ENCODE peak calls at places on chromosome 5, in five cellular contexts. F is transverse colon, V is IMR-90, E is tibial nerve, W is endothelial cell of umbilical vein. X is an unnamed sample.
A peak's percentile ranks its signal among the peaks of the same experiment; 100 is the strongest.

GRCh38 chr5:107321906-107322305 is 348.8 kb downstream of the EFNA5 start:
- DNase-seq in F (no peak), V (no peak), E (no peak), W (peak; percentile 85), X (no peak)

GRCh38 chr5:34719029-34719428 is 62.9 kb downstream of the RAI14 start:
- DNase-seq in F (no peak), V (no peak), E (no peak), W (no peak), X (no peak)

GRCh38 chr5:77957-78804 is 13.8 kb upstream of the PLEKHG4B start:
- DNase-seq in F (no peak), V (peak; percentile 24), E (no peak), W (no peak), X (peak; percentile 77)

GRCh38 chr5:18772475-18772874 is 1138.2 kb downstream of the TAF11L14 start:
- DNase-seq in F (no peak), V (no peak), E (no peak), W (no peak), X (no peak)

GRCh38 chr5:40276426-40277102 is 403.2 kb upstream of the PTGER4 start:
- DNase-seq in F (no peak), V (no peak), E (no peak), W (no peak), X (no peak)

GRCh38 chr5:61887271-61887670 is 418.7 kb upstream of the KIF2A start:
- DNase-seq in F (no peak), V (no peak), E (no peak), W (no peak), X (no peak)

GRCh38 chr5:172453986-172454354 is 355 bp downstream of the SH3PXD2B start:
- DNase-seq in F (peak; percentile 42), V (no peak), E (no peak), W (peak; percentile 41), X (no peak)

GRCh38 chr5:38008198-38008597 is 168.4 kb upstream of the GDNF start:
- DNase-seq in F (no peak), V (no peak), E (no peak), W (no peak), X (no peak)

GRCh38 chr5:80076131-80077101 is 41.3 kb downstream of the THBS4 start:
- DNase-seq in F (no peak), V (peak; percentile 19), E (no peak), W (no peak), X (no peak)

GRCh38 chr5:219492-219891 is 1.4 kb downstream of the SDHA start:
- DNase-seq in F (no peak), V (peak; percentile 50), E (peak; percentile 10), W (peak; percentile 79), X (no peak)

GRCh38 chr5:110623875-110624274 is 102.6 kb downstream of the TMEM232 start:
- DNase-seq in F (no peak), V (peak; percentile 50), E (no peak), W (no peak), X (no peak)

GRCh38 chr5:154801083-154801482 is 45.9 kb downstream of the LARP1 start:
- DNase-seq in F (no peak), V (peak; percentile 90), E (no peak), W (no peak), X (no peak)

GRCh38 chr5:2488593-2488992 is 262.9 kb downstream of the IRX2 start:
- DNase-seq in F (no peak), V (no peak), E (no peak), W (no peak), X (no peak)

GRCh38 chr5:81140942-81141341 is 92.2 kb upstream of the CKMT2 start:
- DNase-seq in F (no peak), V (peak; percentile 80), E (peak; percentile 83), W (peak; percentile 41), X (no peak)

DNA sequence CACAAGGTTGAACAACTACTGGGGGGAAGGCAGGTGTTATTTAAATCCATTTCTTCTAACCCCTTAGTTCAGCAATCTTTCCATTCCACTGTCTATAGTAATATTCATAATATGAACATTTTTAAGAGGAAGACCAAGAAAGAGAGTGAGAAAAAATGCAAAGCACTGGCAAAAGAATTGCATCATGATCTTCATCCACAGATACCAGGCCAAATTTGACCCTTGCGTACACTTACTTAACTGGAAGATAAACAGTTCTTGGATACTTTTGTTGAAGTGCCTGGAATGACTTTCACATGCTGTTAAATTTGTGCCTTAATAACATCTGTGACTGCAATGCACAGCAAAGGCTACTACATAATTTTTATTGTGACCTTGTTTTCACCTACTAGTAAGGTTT is 1.8 kb downstream of the PFDN1 start:
- DNase-seq in F (no peak), V (no peak), E (no peak), W (no peak), X (no peak)
- H3K4me3 ChIP-seq in F (no peak overlapping the region), V (no peak overlapping the region), E (no peak overlapping the region), W (no peak overlapping the region), X (no peak overlapping the region)

DNA sequence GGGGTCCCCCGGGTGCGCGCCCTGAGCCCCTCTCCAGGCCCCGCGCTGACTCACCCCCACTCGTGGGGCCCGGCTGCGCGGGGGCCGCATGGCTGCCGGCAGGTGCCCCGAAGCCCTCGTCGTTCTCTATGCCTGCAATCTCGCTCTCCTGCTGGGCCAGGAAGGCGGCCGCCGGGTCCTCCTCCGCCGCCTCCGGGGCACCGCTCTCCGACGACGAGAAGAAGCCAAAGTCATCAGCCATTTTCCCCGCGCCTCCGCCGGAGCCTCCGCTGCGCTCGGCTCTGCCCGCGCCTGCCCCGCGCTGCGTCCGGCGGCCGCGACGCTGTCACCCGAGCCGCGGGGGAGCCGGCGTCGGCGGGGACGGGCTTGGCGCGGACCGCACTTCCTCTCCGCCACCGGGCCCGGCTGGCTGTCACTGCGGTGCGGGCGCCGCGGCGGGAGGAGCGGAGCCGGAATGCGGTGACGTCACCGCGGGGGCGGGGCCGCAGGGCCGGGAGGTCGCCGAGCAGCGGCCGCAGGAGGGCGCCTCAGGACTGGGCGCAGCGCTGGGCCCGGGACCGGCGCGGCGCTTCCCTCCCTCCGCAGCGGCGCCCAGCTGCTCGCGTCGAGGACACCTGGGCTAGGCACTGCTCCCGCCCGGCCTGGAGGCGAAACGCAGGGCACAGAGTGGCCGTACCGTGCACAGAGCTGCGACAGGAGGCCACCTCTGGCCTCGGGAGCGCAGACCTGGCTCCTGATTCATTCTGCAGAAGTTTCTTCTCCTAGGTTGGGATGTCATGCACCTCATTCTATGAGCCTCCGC is at the start of gene CLTB:
- DNase-seq in F (peak; percentile 95), V (peak; percentile 78), E (peak; percentile 83), W (peak; percentile 81), X (peak; percentile 97)
- TF ChIP-seq POLR2A in F (peak; percentile 42), V (peak; percentile 72), E (peak; percentile 92), W (peak; percentile 67), X (no peak)

GRCh38 chr5:77431286-77431685 is 60.8 kb downstream of the WDR41 start:
- DNase-seq in F (no peak), V (peak; percentile 72), E (no peak), W (no peak), X (no peak)

GRCh38 chr5:77431719-77432118 is 60.4 kb downstream of the WDR41 start:
- DNase-seq in F (no peak), V (peak; percentile 16), E (no peak), W (no peak), X (no peak)

GRCh38 chr5:77438057-77438456 is 54.1 kb downstream of the WDR41 start:
- DNase-seq in F (no peak), V (no peak), E (no peak), W (no peak), X (no peak)

DNA sequence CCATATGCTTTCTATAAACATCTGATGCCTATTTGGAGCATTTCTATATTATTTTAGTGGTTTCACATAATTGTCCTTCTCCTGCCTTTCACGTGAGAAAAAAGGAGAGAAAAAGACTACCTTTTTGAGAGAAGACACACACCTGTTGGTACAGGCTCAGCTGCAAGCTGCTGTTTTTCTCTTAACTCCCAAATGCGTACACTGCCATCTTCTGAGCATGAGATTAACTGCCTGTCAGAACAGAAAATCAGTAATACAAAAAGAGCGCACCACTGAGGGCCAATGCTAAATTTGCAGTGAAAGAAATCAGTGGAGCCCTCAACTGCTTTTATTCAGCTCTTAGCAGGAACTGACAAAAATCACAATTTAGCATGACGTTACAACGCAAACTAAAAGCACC is 54.9 kb downstream of the WDR41 start:
- DNase-seq in F (no peak), V (no peak), E (no peak), W (no peak), X (no peak)
- TF ChIP-seq CTCF in F (peak; percentile 15), V (no peak), E (peak; percentile 5), W (no peak), X (no peak)

DNA sequence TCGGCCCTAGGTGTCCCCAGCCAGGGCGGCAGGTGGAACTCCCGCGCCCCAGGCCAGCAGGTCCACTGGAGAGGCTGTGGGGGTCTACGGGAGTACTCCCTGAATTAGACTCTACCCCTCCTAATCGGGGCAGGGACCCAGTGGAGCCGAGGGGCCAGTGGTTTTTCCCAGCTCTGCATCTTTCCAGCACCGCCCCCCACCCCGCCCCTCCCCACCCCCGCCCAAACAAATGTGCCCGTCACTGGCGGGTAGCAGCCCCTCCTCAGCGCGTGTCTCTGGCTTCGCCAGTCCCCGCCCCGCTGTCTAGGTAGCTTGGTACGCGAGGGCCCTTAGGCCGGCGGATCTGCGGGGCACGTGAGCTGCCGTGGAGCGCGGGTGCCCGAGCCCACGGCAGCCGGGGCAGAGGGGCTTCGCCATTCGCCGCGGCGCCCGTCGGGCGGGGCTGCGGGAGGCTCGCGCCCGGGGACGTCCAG is 7.0 kb downstream of the UNC5A start:
- DNase-seq in F (no peak), V (no peak), E (no peak), W (no peak), X (no peak)
- H3K4me3 ChIP-seq in F (no peak overlapping the region), V (no peak overlapping the region), E (no peak overlapping the region), W (no peak overlapping the region), X (no peak overlapping the region)

X was measured in lower leg skin.